ENCODE peak calls at places on chromosomes 5 and 9, in eight cellular contexts. One of them, this sample, is unnamed.

GRCh38 chr9:94623253-94623652 is 16.1 kb downstream of the FBP1 start:
- DNase-seq in lower leg skin: no peak
- DNase-seq in cardiac muscle cell: peak; percentile 79
- DNase-seq in endodermal cell: peak; percentile 92
- DNase-seq in neural crest cell: peak; percentile 55
- DNase-seq in AG09309: no peak
- DNase-seq in HepG2: peak; percentile 85
- DNase-seq in CD8-positive, alpha-beta T cell: no peak
- DNase-seq in this sample: no peak

GRCh38 chr5:128290152-128290858 is 206.7 kb downstream of the SLC12A2 start:
- DNase-seq in endodermal cell: no peak
- DNase-seq in CD8-positive, alpha-beta T cell: no peak
- DNase-seq in lower leg skin: no peak
- DNase-seq in neural crest cell: no peak
- DNase-seq in HepG2: no peak
- DNase-seq in AG09309: no peak
- DNase-seq in cardiac muscle cell: no peak
- DNase-seq in this sample: no peak

GRCh38 chr5:61347088-61347487 is 15.0 kb downstream of the ZSWIM6 start:
- DNase-seq in endodermal cell: no peak
- DNase-seq in CD8-positive, alpha-beta T cell: no peak
- DNase-seq in neural crest cell: no peak
- DNase-seq in cardiac muscle cell: no peak
- DNase-seq in lower leg skin: no peak
- DNase-seq in AG09309: no peak
- DNase-seq in HepG2: peak; percentile 51
- DNase-seq in this sample: no peak

GRCh38 chr9:7342229-7342628 is 457.3 kb downstream of the DMAC1 start:
- DNase-seq in lower leg skin: no peak
- DNase-seq in CD8-positive, alpha-beta T cell: no peak
- DNase-seq in neural crest cell: no peak
- DNase-seq in HepG2: no peak
- DNase-seq in AG09309: no peak
- DNase-seq in endodermal cell: no peak
- DNase-seq in cardiac muscle cell: no peak
- DNase-seq in this sample: no peak

GRCh38 chr5:777756-778161 is 6.8 kb downstream of the ZDHHC11B start:
- DNase-seq in AG09309: no peak
- DNase-seq in cardiac muscle cell: no peak
- DNase-seq in lower leg skin: no peak
- DNase-seq in HepG2: no peak
- DNase-seq in neural crest cell: no peak
- DNase-seq in endodermal cell: no peak
- DNase-seq in CD8-positive, alpha-beta T cell: no peak
- DNase-seq in this sample: no peak

GRCh38 chr9:135081264-135081660 is 6.2 kb upstream of the OLFM1 start:
- DNase-seq in CD8-positive, alpha-beta T cell: no peak
- DNase-seq in cardiac muscle cell: no peak
- DNase-seq in HepG2: no peak
- DNase-seq in AG09309: no peak
- DNase-seq in neural crest cell: no peak
- DNase-seq in endodermal cell: no peak
- DNase-seq in lower leg skin: no peak
- DNase-seq in this sample: no peak

GRCh38 chr9:131312822-131313770 is 23.6 kb downstream of the PLPP7 start:
- DNase-seq in endodermal cell: no peak
- DNase-seq in lower leg skin: no peak
- DNase-seq in AG09309: no peak
- DNase-seq in cardiac muscle cell: no peak
- DNase-seq in CD8-positive, alpha-beta T cell: no peak
- DNase-seq in HepG2: no peak
- DNase-seq in neural crest cell: no peak
- DNase-seq in this sample: no peak

GRCh38 chr5:133775584-133776304 is 163.4 kb upstream of the FSTL4 start:
- DNase-seq in neural crest cell: no peak
- DNase-seq in cardiac muscle cell: no peak
- DNase-seq in lower leg skin: no peak
- DNase-seq in HepG2: no peak
- DNase-seq in AG09309: no peak
- DNase-seq in endodermal cell: peak; percentile 43
- DNase-seq in CD8-positive, alpha-beta T cell: no peak
- DNase-seq in this sample: no peak

GRCh38 chr9:77848897-77849296 is 182.7 kb downstream of the GNAQ start:
- DNase-seq in endodermal cell: no peak
- DNase-seq in neural crest cell: no peak
- DNase-seq in HepG2: no peak
- DNase-seq in cardiac muscle cell: no peak
- DNase-seq in AG09309: peak; percentile 68
- DNase-seq in lower leg skin: peak; percentile 82
- DNase-seq in CD8-positive, alpha-beta T cell: no peak
- DNase-seq in this sample: no peak

GRCh38 chr5:67178085-67178484 is 18.5 kb downstream of the CD180 start:
- DNase-seq in CD8-positive, alpha-beta T cell: no peak
- DNase-seq in cardiac muscle cell: no peak
- DNase-seq in neural crest cell: no peak
- DNase-seq in endodermal cell: no peak
- DNase-seq in lower leg skin: no peak
- DNase-seq in AG09309: no peak
- DNase-seq in HepG2: no peak
- DNase-seq in this sample: no peak

GRCh38 chr5:127833999-127834953 is 131.1 kb downstream of the CCDC192 start:
- DNase-seq in neural crest cell: no peak
- DNase-seq in HepG2: no peak
- DNase-seq in endodermal cell: no peak
- DNase-seq in AG09309: peak; percentile 48
- DNase-seq in CD8-positive, alpha-beta T cell: no peak
- DNase-seq in lower leg skin: no peak
- DNase-seq in cardiac muscle cell: no peak
- DNase-seq in this sample: no peak

GRCh38 chr5:39178171-39178570 is 41.2 kb downstream of the FYB1 start:
- DNase-seq in neural crest cell: no peak
- DNase-seq in lower leg skin: no peak
- DNase-seq in HepG2: no peak
- DNase-seq in cardiac muscle cell: no peak
- DNase-seq in AG09309: peak; percentile 98
- DNase-seq in CD8-positive, alpha-beta T cell: no peak
- DNase-seq in endodermal cell: no peak
- DNase-seq in this sample: no peak

DNA sequence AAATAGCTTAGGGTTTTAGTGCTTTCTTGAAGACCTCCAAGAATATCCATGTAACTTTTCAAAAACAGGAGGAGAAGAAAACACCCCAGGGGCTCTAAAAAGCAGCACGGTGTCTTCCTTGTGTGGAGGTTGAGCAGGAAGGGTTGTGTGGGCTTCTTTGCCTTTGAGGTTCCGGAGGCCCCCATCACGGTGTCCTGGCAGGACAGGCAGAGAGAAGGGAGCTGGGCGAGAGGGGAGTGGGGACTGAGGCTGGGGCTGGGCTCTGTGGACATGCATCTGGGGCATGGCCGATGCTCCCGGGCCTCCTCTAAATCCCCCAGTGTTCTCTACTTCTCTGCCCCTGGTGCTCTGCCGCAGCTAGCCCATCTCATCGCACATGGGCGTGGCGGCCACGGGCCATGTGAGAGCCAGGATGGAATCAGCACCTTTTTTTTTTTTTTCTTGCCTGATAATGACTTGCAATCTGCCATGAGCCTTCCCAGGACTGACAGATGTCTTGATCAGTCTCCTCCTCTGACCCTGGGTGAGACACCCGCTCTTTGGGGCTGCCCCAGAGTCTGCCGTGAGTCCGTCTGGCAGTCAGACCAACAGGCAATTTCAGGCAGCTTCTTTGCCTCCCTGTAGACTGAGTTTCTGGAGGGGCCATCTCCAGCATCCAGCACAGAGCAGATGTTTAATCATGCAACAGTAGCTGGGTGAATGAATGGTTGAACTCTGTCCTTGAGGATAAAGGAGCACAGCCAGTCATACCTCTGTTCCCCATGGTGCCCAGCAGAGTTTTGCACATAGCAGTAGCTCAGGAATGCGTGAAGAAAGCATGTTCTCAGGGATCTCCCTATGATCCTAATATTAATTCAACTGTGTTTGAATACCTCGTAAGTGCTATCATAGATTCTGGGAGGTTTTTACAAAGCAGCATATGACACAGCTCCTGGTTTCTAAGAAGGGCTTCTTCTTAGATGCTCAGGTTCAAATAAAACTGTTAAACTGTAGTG is 12.1 kb downstream of the CXCL14 start:
- DNase-seq in cardiac muscle cell: no peak
- DNase-seq in endodermal cell: no peak
- DNase-seq in neural crest cell: no peak
- DNase-seq in CD8-positive, alpha-beta T cell: no peak
- DNase-seq in HepG2: no peak
- DNase-seq in lower leg skin: no peak
- DNase-seq in AG09309: no peak
- DNase-seq in this sample: no peak
- TF ChIP-seq CTCF in cardiac muscle cell: no peak
- TF ChIP-seq CTCF in endodermal cell: peak; percentile 3
- TF ChIP-seq CTCF in neural crest cell: no peak
- TF ChIP-seq CTCF in CD8-positive, alpha-beta T cell: no peak
- TF ChIP-seq CTCF in HepG2: no peak
- TF ChIP-seq CTCF in lower leg skin: no peak
- TF ChIP-seq CTCF in AG09309: no peak
- TF ChIP-seq CTCF in this sample: no peak

GRCh38 chr5:6202615-6203365 is 175.6 kb downstream of the MED10 start:
- DNase-seq in AG09309: no peak
- DNase-seq in lower leg skin: no peak
- DNase-seq in neural crest cell: peak; percentile 14
- DNase-seq in endodermal cell: peak; percentile 87
- DNase-seq in cardiac muscle cell: peak; percentile 3
- DNase-seq in HepG2: peak; percentile 19
- DNase-seq in CD8-positive, alpha-beta T cell: no peak
- DNase-seq in this sample: no peak
- TF ChIP-seq CTCF in AG09309: no peak
- TF ChIP-seq CTCF in lower leg skin: no peak
- TF ChIP-seq CTCF in neural crest cell: peak; percentile 48
- TF ChIP-seq CTCF in endodermal cell: peak; percentile 73
- TF ChIP-seq CTCF in cardiac muscle cell: no peak
- TF ChIP-seq CTCF in HepG2: peak; percentile 37
- TF ChIP-seq CTCF in CD8-positive, alpha-beta T cell: no peak
- TF ChIP-seq CTCF in this sample: no peak

GRCh38 chr5:90424245-90424644 is 14.7 kb upstream of the CETN3 start:
- DNase-seq in CD8-positive, alpha-beta T cell: no peak
- DNase-seq in lower leg skin: no peak
- DNase-seq in neural crest cell: no peak
- DNase-seq in endodermal cell: no peak
- DNase-seq in cardiac muscle cell: no peak
- DNase-seq in HepG2: no peak
- DNase-seq in AG09309: no peak
- DNase-seq in this sample: no peak

GRCh38 chr5:90418214-90418613 is 8.7 kb upstream of the CETN3 start:
- DNase-seq in HepG2: no peak
- DNase-seq in endodermal cell: no peak
- DNase-seq in CD8-positive, alpha-beta T cell: no peak
- DNase-seq in lower leg skin: no peak
- DNase-seq in AG09309: no peak
- DNase-seq in neural crest cell: no peak
- DNase-seq in cardiac muscle cell: no peak
- DNase-seq in this sample: no peak

GRCh38 chr5:90421136-90421535 is 11.6 kb upstream of the CETN3 start:
- DNase-seq in lower leg skin: no peak
- DNase-seq in neural crest cell: no peak
- DNase-seq in AG09309: no peak
- DNase-seq in HepG2: peak; percentile 31
- DNase-seq in cardiac muscle cell: peak; percentile 63
- DNase-seq in endodermal cell: peak; percentile 81
- DNase-seq in CD8-positive, alpha-beta T cell: no peak
- DNase-seq in this sample: no peak
- TF ChIP-seq CTCF in lower leg skin: no peak
- TF ChIP-seq CTCF in neural crest cell: no peak
- TF ChIP-seq CTCF in AG09309: peak; percentile 14
- TF ChIP-seq CTCF in HepG2: peak; percentile 62
- TF ChIP-seq CTCF in cardiac muscle cell: peak; percentile 21
- TF ChIP-seq CTCF in endodermal cell: peak; percentile 63
- TF ChIP-seq CTCF in CD8-positive, alpha-beta T cell: no peak
- TF ChIP-seq CTCF in this sample: no peak

DNA sequence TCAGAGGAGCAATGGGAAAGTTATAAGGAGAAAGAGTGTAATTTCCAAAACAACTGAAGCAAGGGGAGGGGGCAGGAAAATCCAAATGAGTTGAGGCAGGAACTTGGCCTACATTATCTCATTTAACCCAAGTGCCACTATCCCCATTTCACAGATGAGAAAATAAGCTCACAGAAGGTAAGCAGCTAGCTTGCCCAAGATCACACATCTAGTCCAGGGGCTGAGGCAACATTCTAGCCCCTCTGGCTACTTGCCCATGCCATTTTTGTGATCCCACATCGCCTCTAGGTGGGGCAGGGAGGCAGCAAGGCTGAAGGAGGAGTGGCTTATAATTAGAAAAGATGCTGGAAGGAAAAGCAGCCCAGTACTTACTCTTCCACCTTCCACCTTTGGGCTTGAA is 2.6 kb upstream of the PSIP1 start:
- DNase-seq in AG09309: no peak
- DNase-seq in endodermal cell: peak; percentile 88
- DNase-seq in cardiac muscle cell: no peak
- DNase-seq in lower leg skin: no peak
- DNase-seq in CD8-positive, alpha-beta T cell: no peak
- DNase-seq in neural crest cell: no peak
- DNase-seq in HepG2: peak; percentile 32
- DNase-seq in this sample: no peak
- TF ChIP-seq CTCF in AG09309: peak; percentile 20
- TF ChIP-seq CTCF in endodermal cell: peak; percentile 72
- TF ChIP-seq CTCF in cardiac muscle cell: peak; percentile 22
- TF ChIP-seq CTCF in lower leg skin: no peak
- TF ChIP-seq CTCF in CD8-positive, alpha-beta T cell: no peak
- TF ChIP-seq CTCF in neural crest cell: no peak
- TF ChIP-seq CTCF in HepG2: peak; percentile 25
- TF ChIP-seq CTCF in this sample: no peak

DNA sequence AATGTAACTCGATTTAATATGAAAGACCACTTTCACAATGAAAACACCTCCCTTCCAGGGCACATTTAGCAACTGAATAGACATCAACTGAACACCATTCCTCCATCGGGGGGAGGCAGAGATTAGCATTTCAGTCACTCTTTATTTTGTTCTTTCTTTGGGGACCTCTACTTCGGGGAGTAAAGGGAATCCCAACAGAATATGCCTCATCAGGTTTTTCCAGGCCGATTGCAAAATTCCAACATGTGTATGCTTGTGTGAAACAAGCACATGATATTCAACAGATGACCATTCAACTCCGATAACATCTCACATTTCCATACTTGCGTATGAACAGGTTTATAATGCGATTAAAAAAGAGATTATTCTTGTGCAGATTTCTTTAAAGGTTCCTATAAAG is 124.2 kb upstream of the RETREG1 start:
- DNase-seq in lower leg skin: no peak
- DNase-seq in neural crest cell: no peak
- DNase-seq in endodermal cell: no peak
- DNase-seq in AG09309: no peak
- DNase-seq in HepG2: peak; percentile 16
- DNase-seq in CD8-positive, alpha-beta T cell: no peak
- DNase-seq in cardiac muscle cell: no peak
- DNase-seq in this sample: no peak
- TF ChIP-seq CTCF in lower leg skin: no peak
- TF ChIP-seq CTCF in neural crest cell: no peak
- TF ChIP-seq CTCF in endodermal cell: no peak
- TF ChIP-seq CTCF in AG09309: no peak
- TF ChIP-seq CTCF in HepG2: peak; percentile 55
- TF ChIP-seq CTCF in CD8-positive, alpha-beta T cell: no peak
- TF ChIP-seq CTCF in cardiac muscle cell: peak; percentile 9
- TF ChIP-seq CTCF in this sample: no peak

GRCh38 chr5:115601709-115602584 is at the start of gene TICAM2:
- DNase-seq in CD8-positive, alpha-beta T cell: peak; percentile 66
- DNase-seq in neural crest cell: peak; percentile 25
- DNase-seq in HepG2: no peak
- DNase-seq in lower leg skin: peak; percentile 67
- DNase-seq in endodermal cell: peak; percentile 88
- DNase-seq in AG09309: no peak
- DNase-seq in cardiac muscle cell: peak; percentile 15
- DNase-seq in this sample: peak; percentile 33
- TF ChIP-seq CTCF in CD8-positive, alpha-beta T cell: peak; percentile 30
- TF ChIP-seq CTCF in neural crest cell: peak; percentile 45
- TF ChIP-seq CTCF in HepG2: peak; percentile 42
- TF ChIP-seq CTCF in lower leg skin: no peak
- TF ChIP-seq CTCF in endodermal cell: peak; percentile 65
- TF ChIP-seq CTCF in AG09309: peak; percentile 10
- TF ChIP-seq CTCF in cardiac muscle cell: peak; percentile 8
- TF ChIP-seq CTCF in this sample: no peak